ENCODE peak calls at places on chromosome 22, in eight cellular contexts. C, Q, J, G, N, D, B and S are unnamed samples.

GRCh38 chr22:30089655-30089974 is 9.4 kb downstream of the HORMAD2 start:
- DNase-seq in C (no peak), Q (no peak), J (no peak), G (no peak), N (no peak), D (no peak), B (no peak), S (no peak)

GRCh38 chr22:22684605-22685561 is 40.5 kb downstream of the GGTLC2 start:
- DNase-seq in C (no peak), Q (peak), J (no peak), G (peak), N (no peak), D (no peak), B (no peak), S (no peak)

GRCh38 chr22:50007057-50007511 is 5.5 kb downstream of the IL17REL start:
- DNase-seq in C (peak), Q (no peak), J (no peak), G (no peak), N (no peak), D (no peak), B (no peak), S (no peak)

GRCh38 chr22:32777997-32778396 is 23.5 kb upstream of the TIMP3 start:
- DNase-seq in C (no peak), Q (no peak), J (no peak), G (no peak), N (no peak), D (no peak), B (no peak), S (no peak)

GRCh38 chr22:44795701-44796630 is 43.6 kb downstream of the ARHGAP8 start:
- DNase-seq in C (no peak), Q (no peak), J (no peak), G (no peak), N (no peak), D (no peak), B (no peak), S (no peak)

GRCh38 chr22:28231423-28231822 is 312.4 kb upstream of the PITPNB start:
- DNase-seq in C (no peak), Q (no peak), J (no peak), G (no peak), N (no peak), D (no peak), B (no peak), S (no peak)

GRCh38 chr22:37390075-37390474 is 37.2 kb downstream of the ELFN2 start:
- DNase-seq in C (no peak), Q (no peak), J (no peak), G (no peak), N (no peak), D (no peak), B (no peak), S (no peak)

GRCh38 chr22:30044369-30044768 is 35.9 kb upstream of the HORMAD2 start:
- DNase-seq in C (no peak), Q (no peak), J (no peak), G (no peak), N (no peak), D (peak), B (peak), S (peak)

GRCh38 chr22:29143848-29144785 is 61.6 kb upstream of the EMID1 start:
- DNase-seq in C (no peak), Q (no peak), J (no peak), G (no peak), N (no peak), D (no peak), B (no peak), S (no peak)

GRCh38 chr22:42608481-42609361 is 6.0 kb downstream of the POLDIP3 start:
- DNase-seq in C (no peak), Q (no peak), J (no peak), G (no peak), N (no peak), D (no peak), B (peak), S (peak)

GRCh38 chr22:49349181-49349835 is 478.4 kb downstream of the BRD1 start:
- DNase-seq in C (peak), Q (peak), J (no peak), G (no peak), N (no peak), D (no peak), B (no peak), S (no peak)